ENCODE peak calls at places on chromosome 12, in five cellular contexts. Z is adrenal gland, U is MM.1S, F is lower lobe of right lung, Y is hepatocyte. L is an unnamed sample.

GRCh38 chr12:105090361-105090760 is 6.1 kb upstream of the ALDH1L2 start:
- DNase-seq in Z (no peak), U (no peak), F (no peak), Y (no peak), L (no peak)

GRCh38 chr12:93614917-93615596 is 42.6 kb downstream of the SOCS2 start:
- DNase-seq in U (no peak), Z (no peak), F (no peak), Y (no peak), L (no peak)

GRCh38 chr12:43847427-43847826 is 11.5 kb downstream of the TMEM117 start:
- DNase-seq in U (no peak), F (no peak), Y (no peak), Z (no peak), L (no peak)

GRCh38 chr12:125331342-125332052 is 266.3 kb downstream of the AACS start:
- DNase-seq in Y (peak; percentile 19), F (no peak), U (no peak), Z (no peak), L (no peak)

GRCh38 chr12:123384994-123385376 is 1.1 kb downstream of the KMT5A start:
- DNase-seq in U (no peak), Y (no peak), Z (no peak), F (no peak), L (no peak)

GRCh38 chr12:76197283-76197682 is 112.8 kb upstream of the NAP1L1 start:
- DNase-seq in Y (no peak), Z (no peak), U (no peak), F (no peak), L (no peak)

GRCh38 chr12:48027183-48028002 is 23.1 kb upstream of the COL2A1 start:
- DNase-seq in Y (no peak), U (no peak), F (no peak), Z (no peak), L (no peak)

GRCh38 chr12:100733817-100734593 is 60.6 kb upstream of the ANO4 start:
- DNase-seq in F (no peak), Z (no peak), Y (peak; percentile 45), U (no peak), L (no peak)

GRCh38 chr12:87270894-87271293 is 758.3 kb downstream of the C12orf50 start:
- DNase-seq in F (no peak), Z (no peak), U (no peak), Y (no peak), L (no peak)

GRCh38 chr12:95784286-95784685 is 6.3 kb downstream of the NTN4 start:
- DNase-seq in F (no peak), Z (no peak), U (no peak), Y (no peak), L (no peak)

GRCh38 chr12:77766224-77766623 is 64.5 kb upstream of the NAV3 start:
- DNase-seq in Z (no peak), F (no peak), U (no peak), Y (no peak), L (no peak)

GRCh38 chr12:68094645-68095395 is 64.7 kb downstream of the IFNG start:
- DNase-seq in U (no peak), F (no peak), Y (no peak), Z (no peak), L (no peak)

GRCh38 chr12:16950041-16950677 is 344.2 kb upstream of the LMO3 start:
- DNase-seq in U (no peak), Z (no peak), Y (no peak), F (no peak), L (no peak)

GRCh38 chr12:53568428-53569173 is 57.6 kb downstream of the ATF7 start:
- DNase-seq in Z (no peak), Y (no peak), U (no peak), F (no peak), L (no peak)

GRCh38 chr12:53564941-53565340 is 57.7 kb upstream of the NPFF start:
- DNase-seq in F (no peak), Y (no peak), U (no peak), Z (peak; percentile 20), L (no peak)

GRCh38 chr12:53571295-53571694 is 54.9 kb downstream of the ATF7 start:
- DNase-seq in U (peak; percentile 12), Y (no peak), Z (no peak), F (no peak), L (no peak)

GRCh38 chr12:53569174-53569557 is 57.0 kb downstream of the ATF7 start:
- DNase-seq in Z (no peak), U (no peak), Y (no peak), F (no peak), L (no peak)

GRCh38 chr12:53567961-53568360 is 58.2 kb downstream of the ATF7 start:
- DNase-seq in Y (no peak), Z (no peak), F (no peak), U (no peak), L (no peak)
- H3K4me1 ChIP-seq in Y (peaks cover 7% of the 10 kb centered on the region), Z (peaks cover 28% of the 10 kb centered on the region), F (peaks cover 22% of the 10 kb centered on the region), U (peaks cover 6% of the 10 kb centered on the region), L (peaks cover 11% of the 10 kb centered on the region)

GRCh38 chr12:32893008-32893407 is 3.6 kb downstream of the PKP2 start:
- DNase-seq in Z (no peak), U (no peak), F (no peak), Y (no peak), L (no peak)

GRCh38 chr12:32893458-32893857 is 3.1 kb downstream of the PKP2 start:
- DNase-seq in F (no peak), Z (no peak), Y (peak; percentile 41), U (no peak), L (no peak)

GRCh38 chr12:32894566-32894965 is 2.0 kb downstream of the PKP2 start:
- DNase-seq in Y (no peak), Z (no peak), F (no peak), U (peak; percentile 65), L (no peak)

GRCh38 chr12:32891526-32891925 is 5.1 kb downstream of the PKP2 start:
- DNase-seq in Z (no peak), Y (no peak), U (no peak), F (no peak), L (no peak)

GRCh38 chr12:32891956-32892355 is 4.6 kb downstream of the PKP2 start:
- DNase-seq in U (no peak), Y (peak; percentile 39), F (no peak), Z (no peak), L (no peak)
- H3K4me1 ChIP-seq in U (peaks cover 54% of the 10 kb centered on the region), Y (peaks cover 41% of the 10 kb centered on the region), F (peaks cover 35% of the 10 kb centered on the region), Z (peaks cover 6% of the 10 kb centered on the region), L (peaks cover 4% of the 10 kb centered on the region)

GRCh38 chr12:53215497-53215896 is 8.4 kb upstream of the ITGB7 start:
- DNase-seq in Y (no peak), F (no peak), U (no peak), Z (no peak), L (no peak)
- H3K4me1 ChIP-seq in Y (peaks cover 34% of the 10 kb centered on the region), F (peaks cover 67% of the 10 kb centered on the region), U (peaks cover 22% of the 10 kb centered on the region), Z (peaks cover 41% of the 10 kb centered on the region), L (peaks cover 25% of the 10 kb centered on the region)

GRCh38 chr12:53073881-53074280 is 5.3 kb downstream of the SPRYD3 start:
- DNase-seq in Z (no peak), U (no peak), F (no peak), Y (no peak), L (no peak)
- H3K4me1 ChIP-seq in Z (peaks cover 66% of the 10 kb centered on the region), U (peaks cover 7% of the 10 kb centered on the region), F (peaks cover 78% of the 10 kb centered on the region), Y (peaks cover 21% of the 10 kb centered on the region), L (peaks cover 31% of the 10 kb centered on the region)